ENCODE peak calls at places on chromosomes 3 and 15, in seven cellular contexts. One of them, this sample, is unnamed.

GRCh38 chr15:59242649-59243048 is 36.0 kb downstream of the LDHAL6B start:
- DNase-seq in astrocyte of the cerebellum: no peak
- DNase-seq in cardiac fibroblast: no peak
- DNase-seq in AG04450: no peak
- DNase-seq in activated effector memory CD4-positive, alpha-beta T cell treated with anti-CD3 and anti-CD28 coated beads, Interleukin-2, amount 50 U/mL, for 16 hours: no peak
- DNase-seq in NCI-H2171 treated with DMSO at 0.1 percent for 48 hours: no peak
- DNase-seq in HFF-Myc: no peak
- DNase-seq in this sample: no peak

GRCh38 chr3:17116007-17116659 is 231.4 kb downstream of the PLCL2 start:
- DNase-seq in astrocyte of the cerebellum: no peak
- DNase-seq in cardiac fibroblast: no peak
- DNase-seq in AG04450: no peak
- DNase-seq in activated effector memory CD4-positive, alpha-beta T cell treated with anti-CD3 and anti-CD28 coated beads, Interleukin-2, amount 50 U/mL, for 16 hours: no peak
- DNase-seq in NCI-H2171 treated with DMSO at 0.1 percent for 48 hours: no peak
- DNase-seq in HFF-Myc: no peak
- DNase-seq in this sample: no peak

GRCh38 chr3:816605-817004 is 276.2 kb upstream of the CNTN6 start:
- DNase-seq in astrocyte of the cerebellum: no peak
- DNase-seq in cardiac fibroblast: no peak
- DNase-seq in AG04450: no peak
- DNase-seq in activated effector memory CD4-positive, alpha-beta T cell treated with anti-CD3 and anti-CD28 coated beads, Interleukin-2, amount 50 U/mL, for 16 hours: no peak
- DNase-seq in NCI-H2171 treated with DMSO at 0.1 percent for 48 hours: no peak
- DNase-seq in HFF-Myc: no peak
- DNase-seq in this sample: no peak

GRCh38 chr3:148718982-148719862 is 21.5 kb downstream of the AGTR1 start:
- DNase-seq in astrocyte of the cerebellum: peak; percentile 13
- DNase-seq in cardiac fibroblast: peak; percentile 44
- DNase-seq in AG04450: no peak
- DNase-seq in activated effector memory CD4-positive, alpha-beta T cell treated with anti-CD3 and anti-CD28 coated beads, Interleukin-2, amount 50 U/mL, for 16 hours: no peak
- DNase-seq in NCI-H2171 treated with DMSO at 0.1 percent for 48 hours: no peak
- DNase-seq in HFF-Myc: no peak
- DNase-seq in this sample: no peak

GRCh38 chr3:4865714-4866113 is 113.5 kb upstream of the BHLHE40 start:
- DNase-seq in astrocyte of the cerebellum: no peak
- DNase-seq in cardiac fibroblast: no peak
- DNase-seq in AG04450: no peak
- DNase-seq in activated effector memory CD4-positive, alpha-beta T cell treated with anti-CD3 and anti-CD28 coated beads, Interleukin-2, amount 50 U/mL, for 16 hours: no peak
- DNase-seq in NCI-H2171 treated with DMSO at 0.1 percent for 48 hours: no peak
- DNase-seq in HFF-Myc: no peak
- DNase-seq in this sample: no peak

GRCh38 chr3:33975463-33975862 is 177.0 kb downstream of the PDCD6IP start:
- DNase-seq in astrocyte of the cerebellum: no peak
- DNase-seq in cardiac fibroblast: no peak
- DNase-seq in AG04450: no peak
- DNase-seq in activated effector memory CD4-positive, alpha-beta T cell treated with anti-CD3 and anti-CD28 coated beads, Interleukin-2, amount 50 U/mL, for 16 hours: no peak
- DNase-seq in NCI-H2171 treated with DMSO at 0.1 percent for 48 hours: no peak
- DNase-seq in HFF-Myc: no peak
- DNase-seq in this sample: no peak

GRCh38 chr3:100096866-100097265 is 17.4 kb downstream of the FILIP1L start:
- DNase-seq in astrocyte of the cerebellum: no peak
- DNase-seq in cardiac fibroblast: no peak
- DNase-seq in AG04450: no peak
- DNase-seq in activated effector memory CD4-positive, alpha-beta T cell treated with anti-CD3 and anti-CD28 coated beads, Interleukin-2, amount 50 U/mL, for 16 hours: no peak
- DNase-seq in NCI-H2171 treated with DMSO at 0.1 percent for 48 hours: no peak
- DNase-seq in HFF-Myc: no peak
- DNase-seq in this sample: no peak

GRCh38 chr15:51706347-51706746 is 25.0 kb downstream of the SCG3 start:
- DNase-seq in astrocyte of the cerebellum: no peak
- DNase-seq in cardiac fibroblast: peak; percentile 17
- DNase-seq in AG04450: no peak
- DNase-seq in activated effector memory CD4-positive, alpha-beta T cell treated with anti-CD3 and anti-CD28 coated beads, Interleukin-2, amount 50 U/mL, for 16 hours: no peak
- DNase-seq in NCI-H2171 treated with DMSO at 0.1 percent for 48 hours: no peak
- DNase-seq in HFF-Myc: peak; percentile 33
- DNase-seq in this sample: no peak

This sample was measured in trophoblast cell.